ENCODE peak calls at places on chromosomes 11 and 22, in nine cellular contexts. H is astrocyte, W is mammary epithelial cell, A is Caco-2, G is heart right ventricle, F is AG04450, J is GM12865, M is colonic mucosa, N is fibroblast of mammary gland. B is an unnamed sample.

GRCh38 chr11:122595246-122595645 is 60.3 kb upstream of the UBASH3B start:
- DNase-seq in M (no peak), F (no peak), A (no peak), G (no peak), W (no peak), J (no peak), H (no peak), N (no peak), B (no peak)

GRCh38 chr11:5367461-5368074 is 16.0 kb upstream of the OR51M1 start:
- DNase-seq in G (peak; percentile 12), H (peak; percentile 90), N (peak; percentile 43), J (no peak), M (no peak), W (no peak), F (peak; percentile 65), A (no peak), B (peak; percentile 92)

GRCh38 chr11:116840746-116841296 is 3.4 kb upstream of the APOA1 start:
- DNase-seq in A (no peak), N (no peak), H (no peak), F (no peak), M (no peak), W (no peak), J (no peak), G (no peak), B (no peak)

GRCh38 chr11:68660066-68660810 is 24.1 kb upstream of the GAL start:
- DNase-seq in G (no peak), F (no peak), W (no peak), A (no peak), H (no peak), N (no peak), J (no peak), M (no peak), B (no peak)

GRCh38 chr22:17430298-17430900 is 61.1 kb downstream of the CECR2 start:
- DNase-seq in W (peak; percentile 37), F (no peak), M (no peak), J (no peak), N (peak; percentile 82), A (no peak), G (peak; percentile 34), H (peak; percentile 26), B (peak; percentile 88)

GRCh38 chr11:114738954-114739353 is 60.6 kb downstream of the NXPE2 start:
- DNase-seq in W (peak; percentile 33), G (peak; percentile 16), A (peak; percentile 67), J (peak; percentile 67), H (peak; percentile 27), N (peak; percentile 48), M (peak; percentile 61), F (peak; percentile 8), B (peak; percentile 59)

GRCh38 chr11:76232026-76232665 is 25.8 kb upstream of the WNT11 start:
- DNase-seq in J (peak; percentile 83), A (no peak), W (no peak), M (peak; percentile 32), N (no peak), G (no peak), F (no peak), H (no peak), B (no peak)

GRCh38 chr11:68471360-68472340 is 11.1 kb downstream of the PPP6R3 start:
- DNase-seq in H (peak; percentile 98), W (peak; percentile 87), A (no peak), F (no peak), N (peak; percentile 55), G (no peak), J (peak; percentile 13), M (no peak), B (peak; percentile 85)

GRCh38 chr11:47270331-47271271 is 668 bp downstream of the MADD start:
- DNase-seq in M (peak; percentile 53), G (peak; percentile 35), W (peak; percentile 54), N (peak; percentile 74), H (peak; percentile 61), A (peak; percentile 42), J (peak; percentile 41), F (no peak), B (peak; percentile 66)
- TF ChIP-seq CTCF in M (no peak), G (no peak), W (no peak), N (peak; percentile 20), H (no peak), A (no peak), J (no peak), F (peak; percentile 33), B (no peak)

GRCh38 chr22:41407433-41407832 is 25.7 kb downstream of the TEF start:
- DNase-seq in M (no peak), W (no peak), A (no peak), G (no peak), F (no peak), J (no peak), H (no peak), N (no peak), B (no peak)

GRCh38 chr22:41398921-41399320 is 17.2 kb downstream of the TEF start:
- DNase-seq in H (no peak), J (no peak), W (no peak), F (no peak), N (no peak), A (no peak), M (no peak), G (no peak), B (no peak)

GRCh38 chr22:41405588-41405987 is 23.8 kb downstream of the TEF start:
- DNase-seq in G (no peak), N (no peak), M (no peak), A (no peak), H (no peak), W (no peak), J (peak; percentile 60), F (no peak), B (no peak)

GRCh38 chr22:41401781-41402648 is 20.3 kb downstream of the TEF start:
- DNase-seq in N (peak; percentile 84), A (peak; percentile 11), W (peak; percentile 70), G (peak; percentile 73), M (peak; percentile 83), H (no peak), F (peak; percentile 71), J (no peak), B (peak; percentile 88)

DNA sequence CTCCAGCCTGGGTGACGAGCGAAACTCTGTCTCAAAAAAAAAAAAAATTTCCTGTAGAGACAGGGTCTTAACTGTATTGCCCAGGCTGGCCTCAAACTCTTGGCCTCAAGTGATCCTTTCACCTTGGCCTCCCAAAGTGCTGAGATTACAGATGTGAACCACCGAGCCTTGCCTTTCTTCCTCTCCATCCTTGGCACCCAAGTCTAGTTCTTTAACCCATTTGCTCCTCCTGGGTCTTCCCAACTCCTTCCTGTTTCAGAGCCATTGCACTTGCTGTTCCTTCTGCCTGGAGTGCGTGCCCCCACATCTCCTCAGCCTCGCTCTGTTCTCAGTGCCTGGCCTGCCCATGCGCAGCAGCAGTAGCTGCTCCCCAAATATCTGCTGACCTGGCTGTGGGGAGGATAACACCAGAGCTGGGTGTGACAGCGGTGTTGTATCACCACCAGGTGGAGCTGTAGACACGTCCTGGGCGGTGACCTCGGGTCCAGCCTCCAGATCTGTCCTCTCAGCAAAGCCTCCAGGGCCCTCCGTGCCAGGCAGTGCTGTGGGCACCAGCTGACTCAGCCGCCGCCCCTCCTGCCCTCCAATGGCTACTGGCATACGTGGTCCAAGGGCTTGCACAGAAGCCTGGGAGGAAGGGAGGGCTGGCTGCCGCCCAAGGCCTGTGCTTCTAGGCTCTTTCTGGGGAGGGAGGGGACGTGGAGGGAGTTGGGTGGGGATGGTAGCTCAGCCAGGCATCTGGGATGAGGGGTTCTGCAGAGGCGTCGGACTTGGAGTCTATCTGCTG is 22.0 kb downstream of the TEF start:
- DNase-seq in M (peak; percentile 87), W (peak; percentile 81), G (peak; percentile 91), J (peak; percentile 92), F (peak; percentile 63), N (peak; percentile 84), H (peak; percentile 57), A (peak; percentile 86), B (peak; percentile 91)
- H3K4me3 ChIP-seq in M (no peak overlapping the region), W (no peak overlapping the region), G (no peak overlapping the region), J (no peak overlapping the region), F (no peak overlapping the region), N (no peak overlapping the region), H (no peak overlapping the region), A (no peak overlapping the region), B (no peak overlapping the region)

GRCh38 chr22:27226666-27227065 is 569.3 kb downstream of the MIAT start:
- DNase-seq in W (no peak), M (no peak), F (no peak), N (no peak), H (peak; percentile 64), A (no peak), J (no peak), G (no peak), B (no peak)

GRCh38 chr22:27228771-27229170 is 571.4 kb downstream of the MIAT start:
- DNase-seq in F (no peak), M (no peak), N (no peak), G (no peak), W (no peak), H (no peak), J (no peak), A (no peak), B (no peak)

GRCh38 chr22:27222178-27222577 is 564.8 kb downstream of the MIAT start:
- DNase-seq in H (no peak), M (no peak), N (no peak), A (no peak), W (no peak), G (no peak), J (no peak), F (no peak), B (no peak)

GRCh38 chr22:27223317-27224177 is 566.2 kb downstream of the MIAT start:
- DNase-seq in H (peak; percentile 100), A (no peak), W (peak; percentile 43), M (no peak), G (no peak), F (peak; percentile 37), J (no peak), N (peak; percentile 70), B (peak; percentile 96)

GRCh38 chr22:27224485-27225364 is 567.3 kb downstream of the MIAT start:
- DNase-seq in N (no peak), A (no peak), M (peak; percentile 30), J (no peak), W (no peak), G (peak; percentile 48), H (peak; percentile 96), F (no peak), B (peak; percentile 41)
- TF ChIP-seq CTCF in N (no peak), A (no peak), M (no peak), J (no peak), W (no peak), G (no peak), H (no peak), F (no peak), B (no peak)

GRCh38 chr22:46079093-46079860 is 71.0 kb upstream of the PPARA start:
- DNase-seq in M (no peak), N (no peak), J (no peak), H (no peak), A (no peak), W (peak; percentile 46), G (no peak), F (no peak), B (no peak)

GRCh38 chr22:46079861-46080821 is 70.2 kb upstream of the PPARA start:
- DNase-seq in J (no peak), F (no peak), H (peak; percentile 88), M (no peak), A (no peak), N (peak; percentile 86), G (peak; percentile 77), W (peak; percentile 95), B (no peak)

GRCh38 chr22:46082633-46083032 is 67.7 kb upstream of the PPARA start:
- DNase-seq in H (no peak), A (no peak), W (peak; percentile 21), N (no peak), F (no peak), G (no peak), J (no peak), M (no peak), B (peak; percentile 46)

GRCh38 chr22:46081831-46082210 is 68.5 kb upstream of the PPARA start:
- DNase-seq in H (no peak), N (no peak), G (no peak), F (no peak), J (no peak), W (peak; percentile 40), M (no peak), A (no peak), B (no peak)

DNA sequence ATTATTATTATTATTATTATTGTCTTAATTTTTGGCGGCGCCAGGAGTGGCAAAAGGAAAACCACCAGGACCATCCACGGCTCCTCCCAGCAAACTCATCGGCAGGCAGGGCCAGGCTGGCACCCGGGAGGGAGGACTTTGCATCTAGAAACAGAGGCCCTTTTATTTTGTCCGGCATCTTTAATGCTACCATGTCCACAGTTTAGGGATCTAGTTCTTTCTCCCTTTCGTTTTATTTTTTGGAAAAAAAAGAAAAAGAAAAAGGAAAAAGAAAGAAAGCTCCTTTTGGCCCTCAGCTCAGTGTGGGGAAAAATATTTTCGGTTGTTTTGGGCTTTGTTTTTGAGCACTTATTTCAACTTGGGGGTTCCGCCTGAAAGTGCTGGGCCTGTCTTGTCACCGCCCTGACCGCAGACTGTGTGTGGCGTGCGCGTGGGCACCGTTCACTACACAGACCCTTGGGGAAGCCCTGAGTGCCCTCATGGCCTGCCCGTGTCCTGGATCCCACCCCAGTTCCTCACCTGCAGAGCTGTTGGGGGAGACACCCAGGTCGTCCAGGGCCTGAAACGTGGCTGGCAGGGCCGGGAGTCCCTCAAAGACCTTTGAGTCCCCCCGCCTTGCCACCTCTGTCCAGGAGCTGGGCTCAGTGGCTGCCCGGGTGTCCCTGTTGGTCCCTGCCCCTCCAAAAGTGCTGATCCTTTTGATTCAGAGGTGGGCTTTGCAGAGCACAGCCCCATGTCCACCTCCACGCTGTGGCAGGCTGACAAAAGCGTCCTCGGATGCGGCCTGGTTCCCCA is 69.1 kb upstream of the PPARA start:
- DNase-seq in A (no peak), N (no peak), J (no peak), F (no peak), W (peak; percentile 31), H (no peak), G (no peak), M (no peak), B (no peak)
- H3K4me3 ChIP-seq in A (no peak overlapping the region), N (peak overlapping the region; percentile 94), J (no peak overlapping the region), F (peak overlapping the region; percentile 56), W (peak overlapping the region; percentile 93), H (peak overlapping the region; percentile 99), G (peak overlapping the region; percentile 26), M (peak overlapping the region; percentile 15), B (peak overlapping the region; percentile 72)

B was measured in cardiac fibroblast.